ENCODE peak calls at places on chromosomes 16 and 17, in six cellular contexts. J, U, I, A, W and V are unnamed samples.

GRCh38 chr17:27471321-27472269 is 15.3 kb downstream of the KSR1 start:
- DNase-seq in J (peak; percentile 97), U (no peak), I (no peak), A (no peak), W (no peak), V (no peak)

GRCh38 chr16:2447920-2448583 is 11.9 kb upstream of the TEDC2 start:
- DNase-seq in J (no peak), U (no peak), I (no peak), A (no peak), W (no peak), V (no peak)

GRCh38 chr17:59814685-59815084 is 78.1 kb downstream of the TUBD1 start:
- DNase-seq in J (no peak), U (no peak), I (no peak), A (no peak), W (no peak), V (no peak)

GRCh38 chr16:83903739-83904138 is 4.8 kb downstream of the MLYCD start:
- DNase-seq in J (no peak), U (no peak), I (no peak), A (no peak), W (no peak), V (no peak)

GRCh38 chr17:30226878-30227277 is 8.6 kb downstream of the SLC6A4 start:
- DNase-seq in J (no peak), U (peak; percentile 34), I (no peak), A (no peak), W (no peak), V (no peak)

GRCh38 chr16:11263737-11264136 is 5.4 kb downstream of the TNP2 start:
- DNase-seq in J (no peak), U (no peak), I (no peak), A (no peak), W (no peak), V (no peak)

GRCh38 chr16:81500833-81501521 is 56.4 kb downstream of the CMIP start:
- DNase-seq in J (no peak), U (no peak), I (no peak), A (no peak), W (no peak), V (no peak)

GRCh38 chr16:10514369-10515055 is 65.9 kb downstream of the EMP2 start:
- DNase-seq in J (no peak), U (peak; percentile 73), I (no peak), A (peak; percentile 56), W (peak; percentile 62), V (peak; percentile 25)

GRCh38 chr17:72004011-72004427 is 116.8 kb upstream of the SOX9 start:
- DNase-seq in J (no peak), U (no peak), I (no peak), A (no peak), W (no peak), V (no peak)
- H3K27ac ChIP-seq in J (peak overlapping the region; percentile 87), U (no peak overlapping the region), I (no peak overlapping the region), A (no peak overlapping the region), W (no peak overlapping the region), V (no peak overlapping the region)

GRCh38 chr17:35242158-35242804 is 591 bp upstream of the SLFN5 start:
- DNase-seq in J (no peak), U (peak; percentile 53), I (peak; percentile 43), A (peak; percentile 22), W (peak; percentile 41), V (peak; percentile 67)
- TF ChIP-seq CTCF in J (peak; percentile 57), U (peak; percentile 21), I (peak; percentile 76), A (no peak), W (peak; percentile 27), V (no peak)

GRCh38 chr17:50344712-50345380 is 1.1 kb upstream of the XYLT2 start:
- DNase-seq in J (no peak), U (no peak), I (no peak), A (no peak), W (peak; percentile 39), V (no peak)
- TF ChIP-seq GABPA in J (no peak), U (no peak), I (no peak), A (no peak), W (no peak), V (no peak)

GRCh38 chr17:19533718-19534561 is at the start of gene SLC47A1:
- DNase-seq in J (no peak), U (peak; percentile 58), I (no peak), A (no peak), W (peak; percentile 88), V (no peak)

GRCh38 chr17:19537116-19537515 is 3.5 kb downstream of the SLC47A1 start:
- DNase-seq in J (no peak), U (no peak), I (no peak), A (no peak), W (no peak), V (no peak)

GRCh38 chr17:19531780-19532501 is 1.7 kb upstream of the SLC47A1 start:
- DNase-seq in J (no peak), U (no peak), I (no peak), A (no peak), W (no peak), V (no peak)

GRCh38 chr17:19534562-19535149 is 1.0 kb downstream of the SLC47A1 start:
- DNase-seq in J (no peak), U (no peak), I (no peak), A (no peak), W (no peak), V (no peak)

GRCh38 chr17:19533036-19533717 is 477 bp upstream of the SLC47A1 start:
- DNase-seq in J (no peak), U (no peak), I (no peak), A (no peak), W (no peak), V (no peak)
- H3K27ac ChIP-seq in J (no peak overlapping the region), U (peak overlapping the region; percentile 94), I (no peak overlapping the region), A (no peak overlapping the region), W (no peak overlapping the region), V (no peak overlapping the region)

GRCh38 chr17:546456-546855 is 168.2 kb downstream of the VPS53 start:
- DNase-seq in J (no peak), U (no peak), I (no peak), A (no peak), W (no peak), V (no peak)

GRCh38 chr17:539766-540165 is 174.9 kb downstream of the VPS53 start:
- DNase-seq in J (no peak), U (no peak), I (no peak), A (no peak), W (no peak), V (no peak)

GRCh38 chr17:540632-541031 is 174.0 kb downstream of the VPS53 start:
- DNase-seq in J (no peak), U (no peak), I (no peak), A (no peak), W (no peak), V (no peak)

GRCh38 chr17:545156-545555 is 169.5 kb downstream of the VPS53 start:
- DNase-seq in J (no peak), U (no peak), I (no peak), A (no peak), W (no peak), V (no peak)

GRCh38 chr17:542943-543342 is 171.7 kb downstream of the VPS53 start:
- DNase-seq in J (peak; percentile 13), U (no peak), I (no peak), A (no peak), W (no peak), V (no peak)
- TF ChIP-seq CTCF in J (no peak), U (no peak), I (no peak), A (no peak), W (no peak), V (no peak)

GRCh38 chr16:65700599-65700998 is 578.7 kb upstream of the CDH11 start:
- DNase-seq in J (no peak), U (no peak), I (no peak), A (no peak), W (no peak), V (no peak)

GRCh38 chr16:65702707-65703402 is 581.0 kb upstream of the CDH11 start:
- DNase-seq in J (no peak), U (no peak), I (no peak), A (no peak), W (peak; percentile 38), V (no peak)

GRCh38 chr16:65698943-65699342 is 577.1 kb upstream of the CDH11 start:
- DNase-seq in J (no peak), U (no peak), I (no peak), A (no peak), W (no peak), V (no peak)

GRCh38 chr16:65710107-65710506 is 588.2 kb upstream of the CDH11 start:
- DNase-seq in J (no peak), U (no peak), I (no peak), A (no peak), W (no peak), V (no peak)

GRCh38 chr16:65704866-65705265 is 583.0 kb upstream of the CDH11 start:
- DNase-seq in J (no peak), U (no peak), I (no peak), A (peak; percentile 8), W (no peak), V (no peak)
- TF ChIP-seq GABPA in J (no peak), U (no peak), I (no peak), A (no peak), W (no peak), V (no peak)

GRCh38 chr16:74575805-74576643 is 30.9 kb downstream of the GLG1 start:
- DNase-seq in J (no peak), U (no peak), I (no peak), A (no peak), W (no peak), V (no peak)

GRCh38 chr16:74577882-74578366 is 29.0 kb downstream of the GLG1 start:
- DNase-seq in J (peak; percentile 57), U (no peak), I (no peak), A (no peak), W (no peak), V (no peak)

GRCh38 chr16:74574146-74574545 is 32.8 kb downstream of the GLG1 start:
- DNase-seq in J (no peak), U (no peak), I (no peak), A (no peak), W (peak; percentile 41), V (no peak)

GRCh38 chr16:74573622-74574021 is 33.3 kb downstream of the GLG1 start:
- DNase-seq in J (no peak), U (no peak), I (no peak), A (no peak), W (no peak), V (no peak)

DNA sequence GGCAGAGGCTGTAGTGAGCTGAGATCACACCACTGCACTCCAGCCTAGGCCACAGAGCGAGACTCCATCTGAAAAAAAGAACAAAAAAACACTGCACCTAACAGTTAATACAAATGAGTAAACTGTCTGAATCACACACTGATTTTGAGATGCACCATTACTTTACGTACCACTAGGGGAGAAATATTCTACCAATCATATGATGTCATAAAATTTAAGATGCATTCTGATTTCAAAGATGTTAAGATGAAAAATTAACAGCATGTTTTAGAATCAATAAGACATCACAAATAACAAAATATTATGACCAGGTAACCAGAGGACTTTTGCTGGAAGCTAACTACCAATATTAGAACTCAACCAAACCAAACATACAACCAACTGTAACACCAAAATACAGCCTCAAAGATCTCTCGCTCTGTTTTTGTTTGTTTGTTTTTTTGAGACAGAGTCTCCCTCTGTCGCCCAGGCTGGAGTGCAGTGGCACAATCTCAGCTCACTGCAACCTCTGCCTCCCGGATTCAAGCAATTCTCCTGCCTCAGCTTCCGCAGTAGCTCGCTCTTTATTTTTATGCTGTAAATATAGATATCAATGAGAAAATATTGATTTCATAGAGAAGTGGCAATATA is 31.6 kb downstream of the GLG1 start:
- DNase-seq in J (no peak), U (no peak), I (no peak), A (no peak), W (no peak), V (no peak)
- H3K27ac ChIP-seq in J (no peak overlapping the region), U (no peak overlapping the region), I (no peak overlapping the region), A (no peak overlapping the region), W (no peak overlapping the region), V (no peak overlapping the region)